ENCODE peak calls at places on chromosome 12, in six cellular contexts. L, T, C, D, Q and F are unnamed samples.

GRCh38 chr12:51434305-51434704 is 9.7 kb downstream of the SLC4A8 start:
- DNase-seq in C (no peak), Q (no peak), D (peak), T (no peak), L (no peak), F (no peak)

GRCh38 chr12:71174146-71174545 is 16.3 kb upstream of the TSPAN8 start:
- DNase-seq in L (no peak), T (no peak), Q (no peak), C (no peak), D (no peak), F (no peak)

GRCh38 chr12:123041042-123041531 is 60.6 kb downstream of the ARL6IP4 start:
- DNase-seq in D (no peak), Q (no peak), C (no peak), L (no peak), T (no peak), F (peak)

GRCh38 chr12:65004270-65004669 is 116.8 kb downstream of the WIF1 start:
- DNase-seq in T (no peak), D (no peak), L (no peak), Q (no peak), C (peak), F (no peak)

GRCh38 chr12:6563448-6564050 is 4.5 kb downstream of the NOP2 start:
- DNase-seq in D (no peak), L (no peak), C (peak), T (peak), Q (peak), F (peak)

GRCh38 chr12:57452937-57453509 is 2.1 kb upstream of the INHBE start:
- DNase-seq in D (peak), Q (peak), C (peak), L (no peak), T (peak), F (peak)

GRCh38 chr12:130838284-130838950 is 633 bp downstream of the STX2 start:
- DNase-seq in L (no peak), C (peak), D (peak), Q (peak), T (no peak), F (peak)

GRCh38 chr12:16955083-16955657 is 349.2 kb upstream of the LMO3 start:
- DNase-seq in C (peak), D (peak), T (no peak), L (no peak), Q (no peak), F (no peak)

GRCh38 chr12:118188690-118189371 is 52.9 kb downstream of the PEBP1 start:
- DNase-seq in T (no peak), C (no peak), Q (peak), L (no peak), D (peak), F (no peak)

GRCh38 chr12:58877243-58877743 is 43.0 kb downstream of the LRIG3 start:
- DNase-seq in T (no peak), Q (peak), D (peak), L (no peak), C (peak), F (no peak)

GRCh38 chr12:75259170-75259569 is 49.5 kb upstream of the KCNC2 start:
- DNase-seq in D (no peak), C (no peak), T (no peak), L (no peak), Q (no peak), F (peak)

GRCh38 chr12:46332260-46332659 is 40.3 kb downstream of the SLC38A2 start:
- DNase-seq in T (no peak), L (no peak), D (peak), C (peak), Q (no peak), F (no peak)

GRCh38 chr12:83841620-83842019 is 1071.0 kb downstream of the SLC6A15 start:
- DNase-seq in T (no peak), C (peak), Q (no peak), D (peak), L (no peak), F (no peak)

GRCh38 chr12:82708507-82708906 is 21.8 kb downstream of the TMTC2 start:
- DNase-seq in T (no peak), D (no peak), C (no peak), Q (no peak), L (no peak), F (peak)

GRCh38 chr12:70277973-70278372 is 34.7 kb downstream of the CNOT2 start:
- DNase-seq in C (no peak), T (no peak), D (no peak), Q (no peak), L (no peak), F (no peak)

GRCh38 chr12:79073506-79073905 is 208.9 kb downstream of the SYT1 start:
- DNase-seq in L (no peak), T (no peak), C (no peak), D (no peak), Q (no peak), F (no peak)

GRCh38 chr12:65739606-65740005 is 84.7 kb upstream of the HMGA2 start:
- DNase-seq in Q (no peak), C (no peak), D (no peak), L (no peak), T (no peak), F (no peak)

GRCh38 chr12:123363385-123363742 is 1.3 kb downstream of the SBNO1 start:
- DNase-seq in T (no peak), C (peak), L (no peak), D (no peak), Q (no peak), F (no peak)

GRCh38 chr12:31405021-31405420 is 79.1 kb upstream of the SINHCAF start:
- DNase-seq in D (no peak), T (no peak), L (no peak), C (no peak), Q (no peak), F (no peak)

GRCh38 chr12:46377678-46378077 is 5.1 kb upstream of the SLC38A2 start:
- DNase-seq in Q (no peak), T (no peak), C (no peak), D (no peak), L (no peak), F (no peak)

GRCh38 chr12:29780084-29780483 is 3.7 kb downstream of the TMTC1 start:
- DNase-seq in Q (no peak), T (no peak), L (no peak), C (no peak), D (no peak), F (no peak)

GRCh38 chr12:29782285-29782820 is 1.4 kb downstream of the TMTC1 start:
- DNase-seq in Q (no peak), C (peak), L (no peak), D (peak), T (peak), F (peak)

GRCh38 chr12:29782821-29783772 is 645 bp downstream of the TMTC1 start:
- DNase-seq in D (peak), L (no peak), Q (peak), T (peak), C (peak), F (peak)

GRCh38 chr12:29781176-29781575 is 2.6 kb downstream of the TMTC1 start:
- DNase-seq in Q (no peak), T (no peak), C (no peak), D (no peak), L (no peak), F (no peak)

GRCh38 chr12:29781705-29782266 is 2.0 kb downstream of the TMTC1 start:
- DNase-seq in T (no peak), D (no peak), Q (no peak), C (no peak), L (no peak), F (no peak)
- H3K9ac ChIP-seq in T (peak), D (peak), Q (no peak), C (no peak), L (no peak), F (peak)

DNA sequence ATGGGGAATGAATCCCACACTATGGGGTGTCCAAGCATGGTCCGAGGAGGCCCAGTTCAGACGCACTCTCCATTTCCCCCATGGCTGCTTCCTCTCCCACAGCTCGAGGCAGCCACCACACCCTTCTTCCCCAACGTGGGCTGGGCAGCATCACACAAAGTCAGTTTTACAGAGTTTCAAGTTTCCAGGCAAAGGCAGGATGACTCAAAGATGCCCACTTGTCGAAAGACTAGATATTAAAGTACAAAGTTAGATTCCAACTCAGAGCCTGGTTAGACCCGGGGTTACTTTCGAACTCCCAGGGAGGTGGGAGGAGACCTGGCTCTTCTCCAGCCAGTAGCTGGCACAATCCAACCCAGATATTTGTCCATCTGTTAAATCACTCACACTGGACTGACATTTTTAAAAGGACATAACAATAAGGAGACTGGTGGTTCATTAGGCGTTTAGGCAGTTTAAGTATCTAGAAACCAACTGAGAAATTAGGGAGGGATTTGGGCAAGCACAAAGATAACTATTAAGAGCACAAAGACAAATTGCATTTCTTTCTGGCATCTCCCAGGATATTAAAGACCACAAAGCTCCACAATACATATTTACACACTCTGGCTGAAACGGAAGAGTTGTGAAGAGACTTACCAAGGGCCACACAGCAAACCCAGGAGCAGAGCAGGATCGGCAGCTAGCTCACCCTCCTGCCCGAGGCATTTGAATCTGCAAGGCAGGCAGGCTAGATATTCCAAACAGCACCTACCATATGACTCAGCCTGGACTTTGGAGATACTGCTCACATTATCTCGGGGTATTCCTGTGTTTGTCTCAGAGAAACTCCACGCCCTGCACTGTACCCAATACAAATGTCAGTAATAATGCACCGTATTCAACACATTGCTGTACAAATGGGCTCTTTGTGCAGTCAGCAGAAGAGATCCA is 34.8 kb downstream of the TMCC3 start:
- DNase-seq in Q (peak), C (peak), T (no peak), D (peak), L (no peak), F (peak)
- H3K9ac ChIP-seq in Q (no peak), C (peak), T (no peak), D (peak), L (no peak), F (no peak)

GRCh38 chr12:47705239-47705570 is 625 bp downstream of the RPAP3 start:
- DNase-seq in Q (no peak), D (peak), L (no peak), T (peak), C (peak), F (no peak)
- H3K9ac ChIP-seq in Q (peak), D (peak), L (peak), T (peak), C (peak), F (peak)

GRCh38 chr12:124520258-124520657 is 47.2 kb downstream of the NCOR2 start:
- DNase-seq in D (peak), T (no peak), L (no peak), C (peak), Q (peak), F (no peak)

GRCh38 chr12:124518051-124518932 is 49.1 kb downstream of the NCOR2 start:
- DNase-seq in C (peak), Q (peak), L (no peak), T (no peak), D (peak), F (peak)

GRCh38 chr12:124517260-124518050 is 50.0 kb downstream of the NCOR2 start:
- DNase-seq in Q (peak), C (peak), D (no peak), L (no peak), T (no peak), F (no peak)

GRCh38 chr12:124520896-124521295 is 46.5 kb downstream of the NCOR2 start:
- DNase-seq in D (no peak), L (no peak), Q (no peak), C (no peak), T (no peak), F (no peak)

GRCh38 chr12:124519741-124520140 is 47.7 kb downstream of the NCOR2 start:
- DNase-seq in Q (no peak), D (no peak), C (no peak), L (no peak), T (no peak), F (no peak)
- H3K9ac ChIP-seq in Q (no peak), D (peak), C (no peak), L (no peak), T (no peak), F (no peak)

GRCh38 chr12:50175716-50176026 is 8.5 kb upstream of the CERS5 start:
- DNase-seq in C (no peak), D (no peak), Q (no peak), L (no peak), T (no peak), F (no peak)

GRCh38 chr12:50174971-50175715 is 8.0 kb upstream of the CERS5 start:
- DNase-seq in Q (no peak), T (peak), C (peak), L (no peak), D (peak), F (peak)
- H3K9ac ChIP-seq in Q (no peak), T (no peak), C (no peak), L (no peak), D (no peak), F (no peak)